ENCODE peak calls at places on chromosomes 16 and 17, in ten cellular contexts. D is endodermal cell, B is neural progenitor cell, U is neural crest cell, O is endothelial cell, T is body of pancreas, X is WTC11, P is A549, V is AG04450, G is MCF 10A. J is an unnamed sample.

GRCh38 chr17:77318491-77319210 is 177.9 kb downstream of the SEC14L1 start:
- DNase-seq in O (no peak), T (no peak), U (no peak), V (no peak), D (no peak), B (no peak), X (peak; percentile 6), P (no peak), G (peak; percentile 34), J (no peak)

GRCh38 chr17:36089888-36090836 is at the start of gene CCL3:
- DNase-seq in V (no peak), P (no peak), U (no peak), G (no peak), D (no peak), B (no peak), O (no peak), X (no peak), T (peak; percentile 12), J (peak; percentile 70)

GRCh38 chr16:76532188-76532973 is 255.2 kb downstream of the CNTNAP4 start:
- DNase-seq in X (no peak), D (no peak), T (peak; percentile 5), U (no peak), B (no peak), O (no peak), G (no peak), V (no peak), P (no peak), J (no peak)

GRCh38 chr17:71084219-71084618 is 914.9 kb downstream of the KCNJ2 start:
- DNase-seq in O (peak; percentile 70), D (peak; percentile 94), G (peak; percentile 76), B (peak; percentile 71), P (peak; percentile 20), T (peak; percentile 63), V (no peak), X (peak; percentile 72), U (peak; percentile 27), J (no peak)

GRCh38 chr17:75325827-75326586 is 36.8 kb upstream of the SLC25A19 start:
- DNase-seq in U (no peak), D (peak; percentile 66), B (no peak), T (no peak), G (no peak), V (no peak), X (no peak), O (no peak), P (no peak), J (no peak)

GRCh38 chr17:54754560-54754959 is 146.1 kb upstream of the TOM1L1 start:
- DNase-seq in B (peak; percentile 4), U (no peak), P (no peak), O (peak; percentile 30), G (no peak), T (peak; percentile 4), D (peak; percentile 89), V (no peak), X (peak; percentile 48), J (no peak)

GRCh38 chr17:8125947-8126305 is 2.0 kb upstream of the HES7 start:
- DNase-seq in O (no peak), U (peak; percentile 12), P (no peak), D (peak; percentile 88), X (peak; percentile 74), G (peak; percentile 47), B (peak; percentile 82), V (no peak), T (peak; percentile 19), J (no peak)

GRCh38 chr17:30021708-30022317 is 80.4 kb downstream of the EFCAB5 start:
- DNase-seq in V (peak; percentile 13), B (peak; percentile 66), X (no peak), P (peak; percentile 70), U (peak; percentile 31), D (peak; percentile 71), T (peak; percentile 47), G (peak; percentile 66), O (peak; percentile 30), J (no peak)

GRCh38 chr17:75371339-75371738 is 34.1 kb downstream of the GRB2 start:
- DNase-seq in G (no peak), O (no peak), T (no peak), D (no peak), U (no peak), B (no peak), V (no peak), P (no peak), X (no peak), J (no peak)

GRCh38 chr17:81192386-81193050 is 26.5 kb upstream of the AATK start:
- DNase-seq in V (no peak), U (no peak), O (no peak), T (no peak), X (no peak), P (no peak), G (no peak), B (peak; percentile 16), D (no peak), J (no peak)

GRCh38 chr16:4684030-4684715 is 9.2 kb upstream of the NUDT16L1 start:
- DNase-seq in D (no peak), X (no peak), G (no peak), B (no peak), P (no peak), T (no peak), U (no peak), V (no peak), O (no peak), J (no peak)

GRCh38 chr16:19898166-19898565 is 13.5 kb upstream of the GPRC5B start:
- DNase-seq in G (no peak), O (no peak), B (no peak), X (no peak), T (no peak), U (no peak), V (no peak), P (no peak), D (no peak), J (no peak)

GRCh38 chr16:19901164-19901563 is 16.5 kb upstream of the GPRC5B start:
- DNase-seq in D (no peak), P (no peak), G (no peak), U (no peak), B (peak; percentile 50), X (no peak), V (no peak), O (no peak), T (no peak), J (no peak)

GRCh38 chr16:19898924-19899604 is 14.4 kb upstream of the GPRC5B start:
- DNase-seq in D (peak; percentile 89), V (no peak), O (peak; percentile 74), X (peak; percentile 75), T (peak; percentile 70), P (peak; percentile 68), G (peak; percentile 73), B (peak; percentile 72), U (peak; percentile 75), J (no peak)

GRCh38 chr16:19899605-19899955 is 14.9 kb upstream of the GPRC5B start:
- DNase-seq in B (no peak), D (no peak), T (no peak), P (no peak), G (no peak), V (no peak), X (no peak), O (no peak), U (no peak), J (no peak)

GRCh38 chr16:19900590-19900989 is 15.9 kb upstream of the GPRC5B start:
- DNase-seq in U (no peak), O (no peak), V (no peak), P (no peak), G (no peak), T (no peak), B (no peak), X (no peak), D (no peak), J (no peak)
- TF ChIP-seq CTCF in U (peak; percentile 20), O (no peak), V (peak; percentile 13), P (no peak), G (no peak), T (no peak), B (peak; percentile 35), X (no peak), D (peak; percentile 50), J (no peak)

DNA sequence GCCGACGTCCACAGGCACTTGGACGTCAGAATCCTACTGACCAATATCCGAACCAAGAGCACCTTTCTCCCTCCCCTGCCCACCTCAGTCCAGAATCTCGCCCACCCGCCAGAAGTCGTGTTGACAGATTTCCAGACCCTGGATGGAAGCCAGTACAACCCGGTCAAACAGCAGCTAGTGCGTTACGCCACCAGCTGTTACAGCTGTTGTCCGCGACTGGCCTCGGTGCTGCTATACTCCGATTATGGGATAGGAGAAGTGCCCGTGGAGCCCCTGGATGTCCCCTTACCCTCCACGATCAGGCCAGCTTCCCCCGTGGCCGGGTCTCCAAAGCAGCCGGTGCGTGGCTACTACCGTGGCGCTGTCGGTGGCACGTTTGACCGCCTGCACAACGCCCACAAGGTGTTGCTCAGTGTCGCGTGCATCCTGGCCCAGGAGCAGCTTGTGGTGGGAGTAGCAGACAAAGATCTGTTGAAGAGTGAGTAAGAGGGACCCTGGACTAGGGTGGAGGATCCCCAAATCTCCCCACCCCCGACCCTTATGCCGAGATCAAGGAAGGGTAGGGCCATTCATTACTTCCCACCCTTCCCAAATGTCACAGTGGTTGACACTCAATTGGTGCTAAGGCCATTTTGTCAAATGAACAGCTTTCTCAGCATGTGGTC is 1.0 kb downstream of the COASY start:
- DNase-seq in V (no peak), U (no peak), P (no peak), O (no peak), T (peak; percentile 55), B (no peak), G (no peak), X (no peak), D (no peak), J (no peak)
- TF ChIP-seq CTCF in V (no peak), U (no peak), P (no peak), O (no peak), T (no peak), B (no peak), G (no peak), X (no peak), D (no peak), J (no peak)

GRCh38 chr17:20300399-20301037 is 166.8 kb downstream of the LGALS9B start:
- DNase-seq in D (peak; percentile 44), U (no peak), G (no peak), P (no peak), X (no peak), O (no peak), V (peak; percentile 64), T (no peak), B (no peak), J (no peak)
- TF ChIP-seq CTCF in D (no peak), U (no peak), G (no peak), P (no peak), X (no peak), O (no peak), V (peak; percentile 11), T (no peak), B (no peak), J (no peak)

GRCh38 chr16:11232852-11233726 is 22.9 kb downstream of the SOCS1 start:
- DNase-seq in G (no peak), T (no peak), X (peak; percentile 56), U (no peak), O (no peak), V (no peak), P (no peak), D (peak; percentile 76), B (no peak), J (peak; percentile 65)
- TF ChIP-seq CTCF in G (no peak), T (no peak), X (no peak), U (no peak), O (no peak), V (no peak), P (no peak), D (no peak), B (no peak), J (no peak)

DNA sequence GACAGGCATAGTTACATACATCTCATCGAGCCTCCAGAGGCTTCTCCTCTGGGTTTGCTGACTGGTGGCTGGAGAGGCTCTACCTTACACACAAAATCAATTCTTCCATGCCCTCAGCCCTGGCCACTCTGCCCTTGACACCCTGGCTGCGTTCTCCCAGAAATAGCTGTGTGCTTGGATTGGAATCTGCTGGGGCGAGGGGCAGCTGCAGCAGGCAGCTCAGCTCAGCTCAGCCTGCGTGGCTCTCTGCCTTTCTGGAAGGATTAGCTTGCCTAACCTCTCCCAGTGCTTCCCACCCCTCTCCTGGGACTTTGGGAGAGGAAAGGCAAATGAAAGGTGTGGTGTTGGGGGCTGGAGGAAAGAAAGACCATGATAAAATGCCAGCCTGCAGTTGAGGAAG is 216.1 kb downstream of the ENGASE start:
- DNase-seq in X (no peak), D (no peak), V (no peak), B (no peak), U (no peak), O (no peak), P (no peak), G (no peak), T (no peak), J (no peak)
- TF ChIP-seq CTCF in X (no peak), D (no peak), V (no peak), B (no peak), U (no peak), O (no peak), P (no peak), G (no peak), T (no peak), J (no peak)

J was measured in natural killer cell.